ENCODE peak calls at places on chromosome 14, in five cellular contexts. Y is IMR-90, K is OCI-LY7, D is AG04450, J is PC-3. X is an unnamed sample.

GRCh38 chr14:53399057-53399456 is 245.9 kb upstream of the DDHD1 start:
- DNase-seq in Y (peak; percentile 76), K (no peak), J (peak; percentile 65), D (no peak), X (no peak)

GRCh38 chr14:26389646-26390508 is 208.0 kb downstream of the NOVA1 start:
- DNase-seq in D (no peak), K (no peak), Y (peak; percentile 4), J (peak; percentile 18), X (no peak)

GRCh38 chr14:55915464-55915863 is 202.7 kb upstream of the PELI2 start:
- DNase-seq in J (no peak), Y (no peak), D (no peak), K (no peak), X (no peak)

GRCh38 chr14:76867536-76868452 is 41.6 kb downstream of the LRRC74A start:
- DNase-seq in Y (no peak), D (no peak), J (no peak), K (no peak), X (peak; percentile 70)

GRCh38 chr14:63504628-63505027 is 38.5 kb downstream of the PPP2R5E start:
- DNase-seq in D (no peak), J (peak; percentile 98), Y (peak; percentile 20), K (no peak), X (no peak)

GRCh38 chr14:34994668-34995067 is 11.9 kb downstream of the SRP54 start:
- DNase-seq in J (no peak), Y (no peak), D (no peak), K (no peak), X (no peak)

GRCh38 chr14:20683896-20684661 is at the start of gene RNASE4:
- DNase-seq in Y (peak; percentile 93), K (peak; percentile 68), J (peak; percentile 88), D (peak; percentile 82), X (peak; percentile 90)

GRCh38 chr14:86852530-86852929 is 1140.5 kb downstream of the GALC start:
- DNase-seq in J (no peak), D (peak; percentile 42), K (no peak), Y (peak; percentile 87), X (no peak)

GRCh38 chr14:68109132-68109531 is 289.6 kb downstream of the RAD51B start:
- DNase-seq in D (no peak), K (no peak), Y (peak; percentile 49), J (no peak), X (no peak)

GRCh38 chr14:50037837-50038236 is 78.5 kb downstream of the VCPKMT start:
- DNase-seq in K (no peak), Y (no peak), D (no peak), J (no peak), X (no peak)

GRCh38 chr14:45070215-45070614 is 13.7 kb upstream of the PRPF39 start:
- DNase-seq in J (peak; percentile 65), D (no peak), K (no peak), Y (peak; percentile 10), X (no peak)

GRCh38 chr14:96508900-96509299 is 6.7 kb downstream of the PAPOLA start:
- DNase-seq in K (no peak), D (no peak), J (peak; percentile 6), Y (no peak), X (no peak)

GRCh38 chr14:37594916-37595808 is at the start of the genes FOXA1 and TTC6:
- DNase-seq in D (no peak), Y (peak; percentile 24), K (no peak), J (peak; percentile 91), X (peak; percentile 83)

GRCh38 chr14:50379563-50379962 is 17.1 kb downstream of the CDKL1 start:
- DNase-seq in Y (no peak), K (no peak), J (no peak), D (no peak), X (no peak)

GRCh38 chr14:61599959-61600358 is 95.4 kb upstream of the HIF1A start:
- DNase-seq in K (no peak), Y (no peak), J (no peak), D (no peak), X (no peak)

GRCh38 chr14:59358105-59358504 is 107.1 kb downstream of the GPR135 start:
- DNase-seq in J (peak; percentile 99), K (no peak), D (no peak), Y (peak; percentile 67), X (peak; percentile 58)

GRCh38 chr14:32724864-32725550 is 213.7 kb upstream of the NPAS3 start:
- DNase-seq in D (no peak), J (peak; percentile 7), Y (peak; percentile 28), K (no peak), X (no peak)

GRCh38 chr14:54564799-54565235 is 2.1 kb upstream of the SAMD4A start:
- DNase-seq in Y (peak; percentile 87), K (no peak), J (peak; percentile 83), D (peak; percentile 57), X (no peak)

GRCh38 chr14:100639280-100639679 is 52.1 kb upstream of the BEGAIN start:
- DNase-seq in D (no peak), J (no peak), Y (no peak), K (no peak), X (no peak)

GRCh38 chr14:100585448-100586152 is 1.6 kb downstream of the BEGAIN start:
- DNase-seq in D (no peak), J (no peak), K (no peak), Y (no peak), X (peak; percentile 67)

GRCh38 chr14:80055912-80056801 is 155.1 kb downstream of the DIO2 start:
- DNase-seq in D (peak; percentile 50), J (peak; percentile 84), K (peak; percentile 22), Y (peak; percentile 78), X (no peak)

GRCh38 chr14:36442824-36443241 is 77.2 kb downstream of the NKX2-1 start:
- DNase-seq in K (no peak), D (no peak), Y (no peak), J (no peak), X (no peak)

GRCh38 chr14:59688224-59689170 is 111.9 kb upstream of the CCDC175 start:
- DNase-seq in Y (peak; percentile 53), J (peak; percentile 94), D (peak; percentile 20), K (peak; percentile 34), X (no peak)

GRCh38 chr14:50001146-50001998 is 108.5 kb downstream of the ARF6 start:
- DNase-seq in Y (peak; percentile 70), D (no peak), J (peak; percentile 93), K (peak; percentile 80), X (no peak)

GRCh38 chr14:21071225-21072041 is 1.3 kb downstream of the ARHGEF40 start:
- DNase-seq in Y (peak; percentile 95), J (peak; percentile 11), D (peak; percentile 88), K (peak; percentile 93), X (peak; percentile 96)

GRCh38 chr14:24095196-24096068 is 1.3 kb downstream of the PCK2 start:
- DNase-seq in J (no peak), Y (peak; percentile 44), K (peak; percentile 66), D (no peak), X (peak; percentile 84)

GRCh38 chr14:32939254-32940065 is 781 bp downstream of the NPAS3 start:
- DNase-seq in Y (peak; percentile 16), K (no peak), J (peak; percentile 63), D (no peak), X (peak; percentile 82)

GRCh38 chr14:91258876-91259275 is 14.4 kb upstream of the GPR68 start:
- DNase-seq in D (no peak), K (no peak), Y (no peak), J (no peak), X (no peak)

GRCh38 chr14:91352101-91352500 is 65.5 kb downstream of the CCDC88C start:
- DNase-seq in K (peak; percentile 44), J (no peak), Y (no peak), D (no peak), X (no peak)

GRCh38 chr14:83170165-83170564 is 1636.5 kb upstream of the SEL1L start:
- DNase-seq in D (no peak), K (no peak), Y (peak; percentile 24), J (peak; percentile 25), X (no peak)

GRCh38 chr14:92922155-92922735 is 705 bp upstream of the CHGA start:
- DNase-seq in D (no peak), K (peak; percentile 40), Y (no peak), J (no peak), X (no peak)

GRCh38 chr14:66610154-66610563 is 102.2 kb downstream of the GPHN start:
- DNase-seq in J (peak; percentile 72), Y (peak; percentile 7), K (peak; percentile 30), D (no peak), X (no peak)

GRCh38 chr14:78752789-78753188 is 582.6 kb downstream of the NRXN3 start:
- DNase-seq in Y (no peak), J (no peak), D (no peak), K (no peak), X (no peak)

GRCh38 chr14:95318870-95319311 is 817 bp downstream of the CLMN start:
- DNase-seq in D (no peak), J (no peak), Y (no peak), K (no peak), X (peak; percentile 47)
- H3K27ac ChIP-seq in D (no peak overlapping the region), J (no peak overlapping the region), Y (no peak overlapping the region), K (no peak overlapping the region), X (no peak overlapping the region)

GRCh38 chr14:102015771-102016170 is 51.4 kb downstream of the DYNC1H1 start:
- DNase-seq in K (no peak), J (no peak), Y (no peak), D (no peak), X (peak; percentile 55)

GRCh38 chr14:102016420-102017090 is 52.2 kb downstream of the DYNC1H1 start:
- DNase-seq in D (no peak), Y (no peak), K (no peak), J (no peak), X (peak; percentile 67)

GRCh38 chr14:102018251-102018650 is 53.9 kb downstream of the DYNC1H1 start:
- DNase-seq in Y (no peak), J (no peak), K (no peak), D (no peak), X (no peak)

GRCh38 chr14:102019141-102019540 is 54.8 kb downstream of the DYNC1H1 start:
- DNase-seq in J (no peak), Y (no peak), D (no peak), K (no peak), X (no peak)

GRCh38 chr14:102020058-102020971 is 55.9 kb downstream of the DYNC1H1 start:
- DNase-seq in K (no peak), D (peak; percentile 67), Y (peak; percentile 94), J (peak; percentile 88), X (no peak)
- H3K27ac ChIP-seq in K (no peak overlapping the region), D (peak overlapping the region; percentile 61), Y (no peak overlapping the region), J (peak overlapping the region; percentile 58), X (no peak overlapping the region)

GRCh38 chr14:70641548-70642312 is at the start of gene TTC9:
- DNase-seq in D (no peak), K (peak; percentile 39), J (peak; percentile 8), Y (no peak), X (peak; percentile 89)
- H3K27ac ChIP-seq in D (no peak within 1 kb of the TSS), K (peak within 1 kb of the TSS; percentile 82), J (no peak within 1 kb of the TSS), Y (no peak within 1 kb of the TSS), X (peak within 1 kb of the TSS; percentile 37)

DNA sequence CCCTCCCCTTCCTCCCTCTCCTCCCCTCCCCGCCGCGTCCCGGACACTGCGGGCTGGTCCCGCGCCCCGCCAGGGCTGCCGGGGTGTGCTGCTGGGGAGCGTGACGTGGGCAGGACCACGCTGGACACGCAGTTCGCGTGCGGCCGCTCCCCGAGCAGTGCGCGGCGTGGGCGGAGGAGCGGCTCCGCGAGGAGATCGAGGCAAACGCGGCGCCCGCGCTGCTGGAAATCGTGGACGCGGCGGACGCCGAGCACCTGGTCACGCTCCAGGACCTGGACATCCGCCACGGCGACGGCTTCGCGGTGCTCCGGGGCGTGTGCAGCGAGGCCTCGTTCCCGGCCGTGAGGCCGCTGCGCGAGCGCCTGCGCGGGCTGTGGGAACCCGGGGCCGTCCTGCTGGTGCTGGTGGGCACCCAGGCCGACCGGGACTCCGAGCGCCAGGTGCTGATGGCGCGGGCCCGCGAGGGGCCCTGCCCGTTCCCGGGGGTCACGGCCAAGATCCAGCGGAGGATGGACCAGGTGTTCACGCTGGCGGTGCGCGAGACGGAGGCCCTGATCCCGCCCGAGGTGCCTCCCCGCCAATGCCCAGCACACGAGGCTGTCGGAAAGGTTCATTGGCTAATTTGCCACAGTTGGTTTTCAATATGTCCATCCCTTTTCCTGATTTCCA is 84.3 kb downstream of the TNFAIP2 start:
- DNase-seq in J (no peak), Y (no peak), K (no peak), D (no peak), X (peak; percentile 80)
- H3K27ac ChIP-seq in J (no peak overlapping the region), Y (peak overlapping the region; percentile 3), K (no peak overlapping the region), D (no peak overlapping the region), X (peak overlapping the region; percentile 20)